ENCODE peak calls at places on chromosomes 1 and 21, in seven cellular contexts. E is right atrium auricular region; G is NT2/D1; Y is tibial nerve; K is CD4-positive, CD25-positive, alpha-beta regulatory T cell; M is AG04450; H is left ventricle myocardium inferior. S is an unnamed sample.

GRCh38 chr1:48190893-48191292 is 31.6 kb upstream of the SLC5A9 start:
- DNase-seq in G (no peak), M (no peak), E (no peak), H (no peak), K (no peak), Y (no peak), S (no peak)

GRCh38 chr1:207747627-207748492 is 4.0 kb upstream of the CD46 start:
- DNase-seq in M (no peak), E (no peak), K (no peak), Y (no peak), H (no peak), G (no peak), S (no peak)

GRCh38 chr1:55695553-55695952 is 480.4 kb upstream of the USP24 start:
- DNase-seq in Y (no peak), K (no peak), M (no peak), E (no peak), G (no peak), H (no peak), S (no peak)

GRCh38 chr21:27275294-27275927 is 308.5 kb upstream of the ADAMTS5 start:
- DNase-seq in H (no peak), K (no peak), Y (no peak), G (no peak), E (no peak), M (peak; percentile 18), S (no peak)

GRCh38 chr1:213391445-213391844 is 340.4 kb downstream of the RPS6KC1 start:
- DNase-seq in M (no peak), H (no peak), K (no peak), E (no peak), G (no peak), Y (no peak), S (no peak)

GRCh38 chr1:200665851-200666250 is 3.9 kb downstream of the DDX59 start:
- DNase-seq in H (no peak), Y (no peak), K (no peak), M (no peak), E (no peak), G (peak; percentile 35), S (no peak)

GRCh38 chr21:37168666-37169065 is 95.6 kb downstream of the TTC3 start:
- DNase-seq in M (no peak), Y (no peak), H (no peak), K (no peak), G (no peak), E (no peak), S (no peak)

GRCh38 chr1:200090252-200091159 is 63.0 kb downstream of the NR5A2 start:
- DNase-seq in M (no peak), E (no peak), H (no peak), Y (no peak), K (no peak), G (peak; percentile 44), S (no peak)

GRCh38 chr1:235075121-235075954 is 53.3 kb downstream of the TOMM20 start:
- DNase-seq in G (no peak), H (peak; percentile 74), Y (peak; percentile 45), E (peak; percentile 89), M (peak; percentile 78), K (peak; percentile 59), S (peak; percentile 80)

GRCh38 chr1:18556364-18556763 is 74.3 kb upstream of the PAX7 start:
- DNase-seq in M (no peak), Y (no peak), G (no peak), H (no peak), E (no peak), K (peak; percentile 9), S (no peak)

GRCh38 chr1:198186916-198187580 is 30.2 kb downstream of the NEK7 start:
- DNase-seq in Y (no peak), G (no peak), K (no peak), E (no peak), M (no peak), H (no peak), S (no peak)

GRCh38 chr1:53819387-53819786 is 18.7 kb downstream of the NDC1 start:
- DNase-seq in M (no peak), K (no peak), H (no peak), Y (no peak), G (no peak), E (no peak), S (no peak)

GRCh38 chr1:9225411-9225785 is 9.2 kb upstream of the H6PD start:
- DNase-seq in H (no peak), M (no peak), G (no peak), E (no peak), K (no peak), Y (no peak), S (no peak)

GRCh38 chr1:182255494-182255893 is 136.1 kb downstream of the GLUL start:
- DNase-seq in G (no peak), E (no peak), M (no peak), H (peak; percentile 34), Y (no peak), K (no peak), S (no peak)

GRCh38 chr1:196400478-196401453 is 207.5 kb downstream of the KCNT2 start:
- DNase-seq in H (no peak), K (no peak), E (peak; percentile 70), M (no peak), Y (peak; percentile 48), G (no peak), S (no peak)

GRCh38 chr1:114345930-114346479 is 165.0 kb downstream of the TRIM33 start:
- DNase-seq in M (no peak), Y (no peak), K (no peak), G (no peak), E (no peak), H (peak; percentile 28), S (no peak)

GRCh38 chr1:204573563-204573925 is 57.3 kb downstream of the MDM4 start:
- DNase-seq in Y (no peak), E (no peak), H (no peak), K (no peak), M (no peak), G (no peak), S (no peak)

GRCh38 chr1:24872446-24872845 is 57.6 kb downstream of the RUNX3 start:
- DNase-seq in H (no peak), K (no peak), Y (no peak), M (no peak), E (no peak), G (no peak), S (no peak)

GRCh38 chr21:28235169-28235892 is 757.3 kb downstream of the LTN1 start:
- DNase-seq in M (no peak), E (no peak), H (peak; percentile 22), Y (no peak), G (no peak), K (no peak), S (no peak)

GRCh38 chr1:147079400-147080012 is 92.8 kb downstream of the PRKAB2 start:
- DNase-seq in M (no peak), K (no peak), Y (no peak), G (no peak), E (no peak), H (no peak), S (no peak)

GRCh38 chr1:76293831-76294230 is 219.3 kb downstream of the ST6GALNAC3 start:
- DNase-seq in Y (no peak), E (no peak), K (no peak), H (no peak), G (no peak), M (no peak), S (no peak)

GRCh38 chr1:224259986-224260385 is 70.0 kb downstream of the NVL start:
- DNase-seq in Y (no peak), H (no peak), K (no peak), M (no peak), E (no peak), G (no peak), S (no peak)

GRCh38 chr21:19731251-19731650 is 1267.0 kb upstream of the NCAM2 start:
- DNase-seq in M (no peak), E (no peak), K (no peak), H (no peak), G (no peak), Y (no peak), S (no peak)
- H3K4me3 ChIP-seq in M (no peak overlapping the region), E (no peak overlapping the region), K (no peak overlapping the region), H (no peak overlapping the region), G (no peak overlapping the region), Y (no peak overlapping the region), S (no peak overlapping the region)

DNA sequence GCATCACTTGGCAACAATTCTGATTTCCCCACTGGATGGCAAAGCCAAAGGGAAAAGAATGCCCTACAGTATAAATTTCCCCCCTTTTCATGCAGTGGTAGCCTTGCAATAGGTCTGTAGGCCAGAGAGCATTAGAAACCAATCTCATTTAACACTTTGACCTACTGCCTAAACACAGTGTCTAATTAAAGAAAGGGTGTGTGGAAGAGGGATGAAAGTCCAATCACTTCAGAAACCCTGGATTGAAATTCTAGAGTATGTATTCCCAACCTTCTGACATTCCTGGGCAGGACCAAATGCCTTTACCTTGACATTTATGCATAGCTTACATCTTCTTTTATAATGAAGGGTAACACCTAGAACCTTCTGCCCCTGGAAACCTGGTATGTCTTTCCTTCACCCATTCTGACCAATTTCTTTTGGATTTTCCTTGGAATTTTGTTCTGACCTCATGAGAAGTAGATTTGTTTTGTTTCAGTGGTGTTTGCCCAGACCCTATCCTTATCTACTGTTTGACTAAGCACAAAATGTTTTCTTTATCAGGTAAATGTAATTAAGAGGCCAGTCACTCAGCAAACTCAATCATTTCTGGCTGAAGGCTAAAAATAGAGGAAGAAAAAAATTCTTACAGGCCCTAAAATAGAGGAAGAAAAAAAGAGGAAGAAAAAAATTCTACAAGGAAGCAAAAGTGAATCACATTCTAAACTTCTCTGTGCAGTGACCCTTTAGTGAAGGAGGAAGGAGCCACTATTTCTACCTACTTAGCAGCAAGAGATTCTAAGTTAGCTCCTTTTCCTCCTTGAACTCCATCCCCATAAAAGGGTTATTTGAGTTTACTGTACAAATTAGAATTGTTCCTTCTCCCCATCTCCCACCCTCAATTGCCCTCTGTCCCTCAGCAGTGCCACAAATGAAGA is 129.5 kb upstream of the DSCAM start:
- DNase-seq in H (no peak), Y (no peak), M (no peak), E (no peak), G (no peak), K (no peak), S (no peak)
- H3K9me3 ChIP-seq in H (peaks cover 35% of the 10 kb centered on the region), Y (no peaks in the 10 kb centered on the region), M (peaks cover 19% of the 10 kb centered on the region), E (no peaks in the 10 kb centered on the region), G (peaks cover 30% of the 10 kb centered on the region), K (peaks cover 4% of the 10 kb centered on the region), S (peaks cover under 1% of the 10 kb centered on the region)

GRCh38 chr21:38493549-38494253 is 4.6 kb downstream of the ERG start:
- DNase-seq in H (no peak), K (no peak), Y (no peak), M (no peak), G (no peak), E (no peak), S (no peak)
- H3K4me3 ChIP-seq in H (peak overlapping the region; percentile 66), K (no peak overlapping the region), Y (peak overlapping the region; percentile 14), M (no peak overlapping the region), G (no peak overlapping the region), E (no peak overlapping the region), S (no peak overlapping the region)

GRCh38 chr1:15123925-15124324 is 29.6 kb upstream of the TMEM51 start:
- DNase-seq in K (no peak), M (no peak), H (no peak), E (no peak), Y (no peak), G (no peak), S (no peak)

GRCh38 chr1:15128077-15128476 is 25.5 kb upstream of the TMEM51 start:
- DNase-seq in E (no peak), Y (no peak), M (no peak), K (no peak), H (no peak), G (no peak), S (no peak)

GRCh38 chr1:15123298-15123697 is 30.2 kb upstream of the TMEM51 start:
- DNase-seq in M (no peak), G (no peak), E (no peak), H (no peak), K (no peak), Y (no peak), S (no peak)

GRCh38 chr1:15124362-15125100 is 29.0 kb upstream of the TMEM51 start:
- DNase-seq in Y (no peak), H (no peak), K (no peak), M (no peak), E (no peak), G (no peak), S (no peak)

GRCh38 chr1:15125101-15125745 is 28.3 kb upstream of the TMEM51 start:
- DNase-seq in M (no peak), K (no peak), H (no peak), Y (no peak), E (no peak), G (no peak), S (no peak)
- H3K9me3 ChIP-seq in M (peaks cover 5% of the 10 kb centered on the region), K (no peaks in the 10 kb centered on the region), H (peaks cover 7% of the 10 kb centered on the region), Y (no peaks in the 10 kb centered on the region), E (no peaks in the 10 kb centered on the region), G (peaks cover 5% of the 10 kb centered on the region), S (no peaks in the 10 kb centered on the region)